ENCODE peak calls at places on chromosomes 11 and 22, in seven cellular contexts. G, W, U, Z, B, J and Y are unnamed samples.

GRCh38 chr11:122097419-122098001 is 18.5 kb downstream of the BLID start:
- DNase-seq in Z (no peak), W (peak; percentile 59), G (no peak), B (peak; percentile 32), U (peak; percentile 26), J (no peak), Y (no peak)

GRCh38 chr11:60563553-60564235 is 48.5 kb downstream of the MS4A13 start:
- DNase-seq in W (no peak), U (peak; percentile 46), J (no peak), G (no peak), Z (peak; percentile 64), B (no peak), Y (peak; percentile 5)

GRCh38 chr22:22748297-22748743 is 103.9 kb downstream of the GGTLC2 start:
- DNase-seq in W (peak; percentile 65), J (peak; percentile 74), G (no peak), Z (peak; percentile 83), U (peak; percentile 43), B (peak; percentile 44), Y (no peak)

GRCh38 chr22:38291201-38291777 is 18.5 kb upstream of the TMEM184B start:
- DNase-seq in G (no peak), J (no peak), U (no peak), Z (no peak), B (no peak), W (no peak), Y (no peak)

GRCh38 chr11:127238321-127238720 is 237.8 kb upstream of the KIRREL3 start:
- DNase-seq in U (no peak), B (no peak), J (no peak), G (no peak), Z (no peak), W (no peak), Y (no peak)

GRCh38 chr22:20499769-20500168 is 4.2 kb upstream of the KLHL22 start:
- DNase-seq in Z (no peak), J (no peak), U (no peak), G (no peak), B (no peak), W (no peak), Y (no peak)

GRCh38 chr22:23534201-23534850 is 45.8 kb downstream of the IGLL1 start:
- DNase-seq in G (peak; percentile 40), J (no peak), Z (no peak), B (peak; percentile 28), W (no peak), U (no peak), Y (no peak)

GRCh38 chr22:45469573-45470383 is 32.9 kb upstream of the FBLN1 start:
- DNase-seq in U (no peak), J (no peak), W (peak; percentile 72), Z (no peak), B (no peak), G (peak; percentile 9), Y (peak; percentile 88)

DNA sequence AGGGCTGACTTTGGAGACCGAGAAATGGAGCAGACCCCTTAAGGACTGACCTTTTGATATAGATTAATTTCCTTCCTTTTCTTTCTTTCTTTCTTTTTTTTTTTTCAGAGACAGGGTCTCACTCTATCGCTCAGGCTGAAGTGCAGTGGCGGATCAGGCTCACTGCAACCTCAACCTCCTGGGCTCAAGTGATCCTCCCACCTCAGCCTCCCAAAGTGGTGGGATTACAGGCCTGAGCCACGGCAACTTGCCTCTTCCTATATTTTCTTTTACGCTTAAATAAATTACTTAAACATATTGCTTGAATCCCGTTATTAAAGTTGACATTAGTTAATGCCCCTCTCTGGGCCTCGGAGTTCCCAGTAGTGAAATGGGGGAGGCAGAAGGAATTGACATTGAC is 350 bp upstream of the KCTD14 start:
- DNase-seq in W (no peak), Z (no peak), B (no peak), G (no peak), J (no peak), U (no peak), Y (no peak)
- TF ChIP-seq CTCF in W (no peak), Z (peak; percentile 45), B (no peak), G (no peak), J (no peak), U (no peak), Y (no peak)

GRCh38 chr22:35581023-35581413 is 36.1 kb downstream of the MB start:
- DNase-seq in W (no peak), Z (no peak), U (no peak), G (no peak), B (no peak), J (no peak), Y (no peak)

GRCh38 chr22:35582218-35582860 is 34.8 kb downstream of the MB start:
- DNase-seq in B (no peak), Z (no peak), J (no peak), G (no peak), U (no peak), W (no peak), Y (no peak)

GRCh38 chr22:35580351-35581022 is 36.6 kb downstream of the MB start:
- DNase-seq in U (no peak), B (no peak), W (no peak), J (no peak), G (no peak), Z (no peak), Y (no peak)

GRCh38 chr22:35586771-35587170 is 30.4 kb downstream of the MB start:
- DNase-seq in U (no peak), G (no peak), B (no peak), W (no peak), J (no peak), Z (no peak), Y (no peak)

DNA sequence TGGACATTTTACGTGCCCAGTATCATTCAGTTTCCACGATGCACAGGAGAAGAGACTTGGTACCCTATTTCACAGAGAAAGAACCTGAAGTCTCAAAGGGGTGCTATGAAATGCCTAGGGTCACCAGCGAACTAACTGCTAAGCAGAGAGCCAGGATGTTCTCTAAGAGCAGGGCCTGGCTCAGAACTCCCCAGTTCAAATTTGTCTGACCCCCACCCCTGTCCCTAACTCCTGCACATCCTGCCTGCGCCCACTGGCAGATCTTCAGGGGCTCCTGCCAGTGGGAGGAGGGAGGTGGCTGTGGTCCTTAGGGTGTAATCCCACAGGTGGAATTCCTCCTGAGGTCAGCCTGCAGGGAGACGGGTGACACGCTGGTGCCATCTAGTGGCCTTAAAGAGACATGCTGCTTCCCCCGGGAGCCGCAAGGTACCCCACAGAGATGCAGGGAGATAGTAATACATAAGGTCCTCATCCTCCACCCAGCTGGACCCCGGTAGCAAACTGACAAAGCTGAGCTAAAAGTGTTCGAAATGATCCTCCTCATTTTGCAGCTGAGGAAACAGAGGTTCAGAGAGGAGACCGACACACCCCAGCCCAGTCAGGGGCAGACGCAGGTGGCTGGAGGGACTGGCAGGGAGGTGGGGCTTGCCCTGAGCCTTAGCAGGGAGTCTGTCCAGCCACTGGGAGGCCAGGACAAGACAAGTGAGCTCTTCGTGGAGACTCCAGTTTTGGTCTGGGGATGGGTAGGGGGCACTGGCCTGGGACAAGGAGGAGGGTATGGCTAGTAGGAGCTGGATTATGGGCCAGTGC is 34.1 kb downstream of the MB start:
- DNase-seq in J (no peak), G (peak; percentile 73), U (peak; percentile 78), W (peak; percentile 65), Z (peak; percentile 87), B (peak; percentile 88), Y (no peak)
- TF ChIP-seq CTCF in J (peak; percentile 97), G (peak; percentile 92), U (peak; percentile 91), W (peak; percentile 92), Z (peak; percentile 98), B (peak; percentile 94), Y (peak; percentile 87)

GRCh38 chr11:119479685-119480275 is 56.8 kb upstream of the THY1 start:
- DNase-seq in G (peak; percentile 1), B (no peak), W (peak; percentile 60), J (peak; percentile 36), U (peak; percentile 89), Z (peak; percentile 78), Y (no peak)

GRCh38 chr11:119478711-119479285 is 55.8 kb upstream of the THY1 start:
- DNase-seq in W (no peak), U (peak; percentile 37), G (no peak), J (peak; percentile 54), B (no peak), Z (peak; percentile 33), Y (no peak)

GRCh38 chr11:119481667-119482400 is 58.9 kb upstream of the THY1 start:
- DNase-seq in G (peak; percentile 67), Z (no peak), B (no peak), W (no peak), U (no peak), J (peak; percentile 73), Y (no peak)

GRCh38 chr11:119481021-119481666 is 58.2 kb upstream of the THY1 start:
- DNase-seq in B (peak; percentile 92), J (peak; percentile 96), Z (peak; percentile 98), G (peak; percentile 99), W (peak; percentile 95), U (peak; percentile 86), Y (peak; percentile 48)

DNA sequence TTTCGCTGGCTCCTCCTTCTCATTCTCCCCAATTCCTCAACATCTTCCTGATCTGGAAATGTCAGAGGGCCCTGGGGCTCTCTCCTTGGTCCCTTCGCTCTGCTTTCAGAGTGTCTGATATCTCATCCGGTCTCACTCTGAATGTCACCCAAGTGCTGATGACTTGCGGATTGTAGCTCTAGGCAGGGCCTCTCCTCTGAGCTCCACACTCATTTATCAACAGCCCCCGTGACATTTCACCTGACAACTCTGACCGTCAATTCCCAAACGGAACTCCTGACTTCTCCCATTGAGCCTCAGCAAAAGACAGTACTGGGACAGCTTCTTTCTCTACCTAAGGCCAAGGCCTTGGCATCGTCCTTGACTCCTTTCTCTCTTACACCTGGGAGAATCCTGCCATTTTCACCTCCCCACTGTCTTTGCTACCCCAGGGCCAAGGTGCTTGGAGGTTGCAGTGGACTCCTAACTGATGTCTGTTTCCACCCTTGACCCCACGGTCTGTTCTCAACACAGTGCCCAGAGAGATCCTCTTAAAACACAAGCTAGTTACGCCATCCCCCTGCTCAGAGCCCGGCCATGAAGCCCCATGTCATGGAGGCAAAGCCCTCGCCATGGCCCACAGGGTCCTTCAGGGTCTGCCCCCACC is 57.5 kb upstream of the THY1 start:
- DNase-seq in B (no peak), G (peak; percentile 14), U (no peak), Z (peak; percentile 45), W (no peak), J (peak; percentile 78), Y (no peak)
- TF ChIP-seq CTCF in B (no peak), G (no peak), U (no peak), Z (no peak), W (no peak), J (no peak), Y (no peak)

GRCh38 chr11:43507171-43507570 is 148.5 kb downstream of the TTC17 start:
- DNase-seq in B (no peak), W (no peak), G (no peak), U (no peak), J (peak; percentile 54), Z (no peak), Y (no peak)

GRCh38 chr11:43505171-43505570 is 146.5 kb downstream of the TTC17 start:
- DNase-seq in W (no peak), B (no peak), G (no peak), Z (no peak), J (peak; percentile 57), U (no peak), Y (no peak)

GRCh38 chr11:43508511-43508918 is 149.8 kb downstream of the TTC17 start:
- DNase-seq in B (no peak), U (no peak), G (no peak), J (no peak), Z (peak; percentile 66), W (peak; percentile 2), Y (no peak)

GRCh38 chr11:43503417-43503816 is 144.7 kb downstream of the TTC17 start:
- DNase-seq in Z (no peak), W (no peak), U (peak; percentile 32), J (peak; percentile 2), G (no peak), B (no peak), Y (no peak)

DNA sequence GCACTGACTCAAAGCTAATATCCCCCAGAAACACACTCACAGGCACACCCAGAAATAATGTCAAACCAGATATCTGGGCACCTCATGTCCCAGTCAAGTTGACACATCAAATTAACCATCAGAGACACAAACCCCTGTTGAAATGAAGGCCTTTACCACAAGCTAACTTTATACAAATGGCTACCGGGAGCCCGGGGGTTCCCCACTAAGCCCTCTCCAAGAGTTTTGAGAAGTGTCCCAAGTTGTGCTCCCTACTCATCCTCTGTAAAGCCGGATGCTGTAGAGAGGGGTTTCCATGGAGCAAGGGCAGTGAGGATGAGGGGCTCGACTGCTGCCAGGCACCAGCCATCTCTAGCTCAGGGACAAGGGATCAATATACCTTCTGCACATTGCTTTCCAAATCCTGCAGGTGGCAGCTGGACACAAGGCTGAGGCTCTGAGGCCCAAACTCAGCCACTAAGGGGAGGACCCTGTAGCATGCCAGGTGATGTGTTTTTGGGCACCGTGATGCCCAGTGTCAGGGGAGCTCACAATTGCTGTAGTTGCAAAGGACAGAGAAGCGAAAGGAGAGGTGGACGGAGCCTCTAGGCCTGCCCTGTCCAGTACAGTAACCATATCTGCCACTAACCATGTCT is 145.7 kb downstream of the TTC17 start:
- DNase-seq in G (no peak), U (peak; percentile 79), W (no peak), Z (peak; percentile 77), J (no peak), B (peak; percentile 31), Y (no peak)
- TF ChIP-seq CTCF in G (no peak), U (peak; percentile 58), W (peak; percentile 35), Z (peak; percentile 75), J (peak; percentile 27), B (peak; percentile 39), Y (peak; percentile 19)